ENCODE peak calls at places on chromosomes 5 and 9, in four cellular contexts. F, U, R and T are unnamed samples.
A peak's percentile ranks its signal among the peaks of the same experiment; 100 is the strongest.

GRCh38 chr5:169970911-169971436 is 9.3 kb downstream of the INSYN2B start:
- DNase-seq in F (no peak), U (peak; percentile 78), R (peak; percentile 84), T (peak; percentile 42)

GRCh38 chr5:37071901-37072581 is 177.1 kb downstream of the CPLANE1 start:
- DNase-seq in F (no peak), U (no peak), R (peak; percentile 90), T (peak; percentile 3)

GRCh38 chr5:133930061-133930823 is 38.2 kb downstream of the C5orf15 start:
- DNase-seq in F (no peak), U (no peak), R (peak; percentile 59), T (no peak)

GRCh38 chr9:114011313-114011712 is 66.8 kb downstream of the AMBP start:
- DNase-seq in F (no peak), U (no peak), R (no peak), T (no peak)

GRCh38 chr5:133240425-133241091 is 188.7 kb downstream of the HSPA4 start:
- DNase-seq in F (no peak), U (peak; percentile 95), R (peak; percentile 83), T (peak; percentile 96)

GRCh38 chr5:53246042-53246836 is 136.7 kb upstream of the MOCS2 start:
- DNase-seq in F (no peak), U (no peak), R (peak; percentile 97), T (peak; percentile 75)

GRCh38 chr5:53031695-53032096 is 42.5 kb downstream of the ITGA2 start:
- DNase-seq in F (no peak), U (peak; percentile 82), R (peak; percentile 60), T (no peak)

GRCh38 chr5:180116441-180117377 is 45.1 kb upstream of the RNF130 start:
- DNase-seq in F (no peak), U (peak; percentile 40), R (no peak), T (no peak)

GRCh38 chr9:2469681-2470141 is 151.9 kb upstream of the VLDLR start:
- DNase-seq in F (no peak), U (peak; percentile 48), R (peak; percentile 45), T (peak; percentile 59)

GRCh38 chr5:159620853-159621540 is 290.7 kb upstream of the IL12B start:
- DNase-seq in F (no peak), U (no peak), R (no peak), T (no peak)

GRCh38 chr9:111891910-111892499 is 4.6 kb upstream of the UGCG start:
- DNase-seq in F (no peak), U (peak; percentile 52), R (no peak), T (no peak)

GRCh38 chr9:133514475-133515239 is 10.1 kb downstream of the MYMK start:
- DNase-seq in F (no peak), U (no peak), R (no peak), T (no peak)

GRCh38 chr9:5453673-5454072 is 3.3 kb downstream of the CD274 start:
- DNase-seq in F (no peak), U (no peak), R (no peak), T (no peak)

GRCh38 chr9:105401651-105402050 is 46.2 kb upstream of the FSD1L start:
- DNase-seq in F (no peak), U (peak; percentile 14), R (peak; percentile 48), T (no peak)

GRCh38 chr9:137295313-137296213 is 6.5 kb downstream of the NRARP start:
- DNase-seq in F (no peak), U (no peak), R (no peak), T (no peak)

GRCh38 chr9:134366223-134367031 is 40.2 kb downstream of the RXRA start:
- DNase-seq in F (peak; percentile 37), U (peak; percentile 81), R (peak; percentile 94), T (peak; percentile 88)

GRCh38 chr9:86731511-86731993 is 215.8 kb downstream of the GAS1 start:
- DNase-seq in F (no peak), U (no peak), R (peak; percentile 55), T (no peak)

GRCh38 chr5:79859588-79859987 is 131.5 kb downstream of the MTX3 start:
- DNase-seq in F (no peak), U (no peak), R (no peak), T (no peak)

GRCh38 chr5:73374520-73375235 is 73.9 kb downstream of the FOXD1 start:
- DNase-seq in F (no peak), U (peak; percentile 16), R (peak; percentile 83), T (no peak)

GRCh38 chr9:127092041-127092608 is 30.3 kb downstream of the ANGPTL2 start:
- DNase-seq in F (no peak), U (no peak), R (no peak), T (no peak)

GRCh38 chr5:169696621-169697517 is 59.8 kb downstream of the DOCK2 start:
- DNase-seq in F (no peak), U (peak; percentile 40), R (peak; percentile 74), T (no peak)

GRCh38 chr5:153896117-153896516 is 142.6 kb downstream of the FAM114A2 start:
- DNase-seq in F (no peak), U (no peak), R (peak; percentile 60), T (no peak)

GRCh38 chr5:133967715-133968056 is 739 bp downstream of the C5orf15 start:
- DNase-seq in F (no peak), U (no peak), R (peak; percentile 35), T (no peak)

GRCh38 chr5:176492431-176492830 is 44.2 kb downstream of the FAF2 start:
- DNase-seq in F (no peak), U (no peak), R (peak; percentile 19), T (no peak)

GRCh38 chr9:83034026-83034425 is 28.9 kb downstream of the RASEF start:
- DNase-seq in F (no peak), U (no peak), R (no peak), T (no peak)

GRCh38 chr9:129331772-129332512 is 153.9 kb upstream of the IER5L start:
- DNase-seq in F (no peak), U (no peak), R (peak; percentile 40), T (no peak)

GRCh38 chr9:129236441-129237145 is 58.5 kb upstream of the IER5L start:
- DNase-seq in F (no peak), U (no peak), R (no peak), T (no peak)

GRCh38 chr5:170444181-170444580 is 55.0 kb upstream of the KCNMB1 start:
- DNase-seq in F (no peak), U (no peak), R (no peak), T (no peak)

GRCh38 chr5:178113841-178114324 is 551 bp downstream of the N4BP3 start:
- DNase-seq in F (no peak), U (no peak), R (no peak), T (no peak)

GRCh38 chr9:14424983-14425382 is 111.0 kb upstream of the NFIB start:
- DNase-seq in F (no peak), U (no peak), R (no peak), T (no peak)

GRCh38 chr5:62286834-62287611 is 19.0 kb upstream of the KIF2A start:
- DNase-seq in F (no peak), U (no peak), R (no peak), T (no peak)

GRCh38 chr5:6553986-6554385 is 78.9 kb downstream of the NSUN2 start:
- DNase-seq in F (no peak), U (no peak), R (no peak), T (no peak)

GRCh38 chr9:116692619-116693018 is 5.5 kb downstream of the TRIM32 start:
- DNase-seq in F (no peak), U (no peak), R (no peak), T (no peak)

GRCh38 chr5:166185232-166185631 is 2106.2 kb upstream of the WWC1 start:
- DNase-seq in F (no peak), U (no peak), R (no peak), T (no peak)

DNA sequence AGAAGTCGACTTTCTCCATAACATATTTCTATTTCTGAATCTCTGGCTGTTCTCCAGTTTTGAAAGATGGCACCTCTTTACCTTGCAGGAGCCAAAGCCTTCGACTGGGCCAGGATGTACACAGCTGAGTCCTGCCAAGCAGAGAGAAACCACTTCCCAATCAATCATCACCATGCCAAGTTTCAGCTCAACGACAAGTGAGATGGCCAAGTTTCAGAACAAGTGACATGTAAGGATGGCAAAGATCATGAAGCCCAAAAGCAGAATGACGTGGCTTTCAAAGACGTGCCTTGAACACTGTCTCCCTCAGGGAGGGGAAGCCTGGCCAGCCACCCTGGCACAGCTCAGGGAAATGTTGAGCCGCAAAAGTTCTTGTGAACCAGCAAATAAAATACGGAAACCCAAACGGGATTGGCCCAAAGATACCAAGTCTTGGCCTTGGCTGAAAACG is 17.7 kb downstream of the STK10 start:
- DNase-seq in F (no peak), U (no peak), R (no peak), T (no peak)
- H3K4me3 ChIP-seq in F (no peak overlapping the region), U (no peak overlapping the region), R (no peak overlapping the region), T (no peak overlapping the region)

DNA sequence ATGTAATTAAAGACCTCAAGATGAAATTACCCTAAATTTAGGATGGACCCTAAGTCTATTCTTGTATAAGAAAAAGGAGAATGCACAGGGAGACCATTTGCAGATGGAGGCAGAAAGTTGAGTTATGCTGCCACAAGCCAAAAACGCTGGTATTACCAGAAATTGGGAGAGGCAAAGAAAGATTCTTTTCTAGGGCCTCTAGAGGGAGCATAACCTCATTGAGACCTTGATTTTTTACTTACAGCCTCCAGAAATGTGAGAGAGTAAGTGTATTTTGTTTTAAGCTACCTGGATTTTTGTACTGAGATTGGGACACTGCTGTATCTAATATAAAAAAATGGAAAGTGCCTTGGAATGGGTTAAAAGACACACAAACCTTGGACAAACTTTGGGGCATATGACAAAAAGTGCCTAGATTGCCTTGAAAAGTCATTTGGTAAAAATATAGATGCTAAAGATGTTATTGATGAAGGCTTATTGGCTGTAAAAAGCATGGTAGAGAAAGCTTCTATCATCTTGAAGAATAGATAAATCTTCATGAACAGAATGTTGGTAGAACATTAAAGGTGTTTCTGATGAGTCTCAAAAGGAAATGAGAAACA is 174.7 kb upstream of the PRDM9 start:
- DNase-seq in F (no peak), U (peak; percentile 31), R (no peak), T (no peak)
- TF ChIP-seq CTCF in F (no peak), U (peak; percentile 28), R (no peak), T (no peak)

GRCh38 chr5:1007221-1007680 is 1.4 kb upstream of the NKD2 start:
- DNase-seq in F (no peak), U (no peak), R (no peak), T (no peak)
- H3K4me3 ChIP-seq in F (no peak overlapping the region), U (no peak overlapping the region), R (no peak overlapping the region), T (no peak overlapping the region)

GRCh38 chr5:33579789-33580188 is 139.0 kb downstream of the TARS1 start:
- DNase-seq in F (no peak), U (no peak), R (no peak), T (no peak)
- TF ChIP-seq CTCF in F (no peak), U (no peak), R (no peak), T (no peak)